ENCODE peak calls at places on chromosomes 13 and 19, in seven cellular contexts. D is neural progenitor cell, T is kidney, K is dorsolateral prefrontal cortex, X is keratinocyte, Y is psoas muscle, P is IMR-90. O is an unnamed sample.

GRCh38 chr13:28492527-28493367 is 2.2 kb downstream of the FLT1 start:
- DNase-seq in P (no peak), X (no peak), D (peak; percentile 46), Y (no peak), T (no peak), K (no peak), O (no peak)

GRCh38 chr19:5926641-5927438 is 12.8 kb downstream of the CAPS start:
- DNase-seq in D (no peak), P (no peak), Y (peak; percentile 51), K (no peak), T (no peak), X (no peak), O (peak; percentile 85)

GRCh38 chr13:43805681-43806128 is 18.9 kb upstream of the ENOX1 start:
- DNase-seq in Y (no peak), D (no peak), P (peak; percentile 25), K (no peak), T (no peak), X (no peak), O (no peak)

GRCh38 chr19:32287811-32288227 is 57.6 kb upstream of the ZNF507 start:
- DNase-seq in T (peak; percentile 77), P (peak; percentile 61), X (no peak), D (peak; percentile 85), K (peak; percentile 36), Y (peak; percentile 67), O (peak; percentile 75)

GRCh38 chr19:48627211-48627864 is 8.0 kb downstream of the SPHK2 start:
- DNase-seq in X (no peak), Y (no peak), D (no peak), P (no peak), T (peak; percentile 79), K (no peak), O (no peak)

GRCh38 chr19:40921005-40921897 is 39.2 kb upstream of the CYP2A7 start:
- DNase-seq in X (no peak), P (no peak), K (no peak), T (no peak), D (no peak), Y (no peak), O (no peak)

GRCh38 chr19:17309198-17309961 is at the start of gene DDA1:
- DNase-seq in K (peak; percentile 99), T (peak; percentile 99), P (peak; percentile 100), X (peak; percentile 99), D (peak; percentile 100), Y (peak; percentile 99), O (peak; percentile 100)

GRCh38 chr13:69935043-69935442 is 172.6 kb upstream of the ATXN8OS start:
- DNase-seq in P (no peak), Y (no peak), D (no peak), X (no peak), T (no peak), K (no peak), O (no peak)

GRCh38 chr13:89401209-89401810 is 1730.1 kb downstream of the SLITRK5 start:
- DNase-seq in D (no peak), X (no peak), P (peak; percentile 73), K (no peak), Y (no peak), T (no peak), O (no peak)

GRCh38 chr19:45960595-45961235 is 12.9 kb downstream of the NOVA2 start:
- DNase-seq in T (no peak), K (peak; percentile 42), Y (no peak), X (no peak), P (no peak), D (peak; percentile 68), O (no peak)

GRCh38 chr13:73782781-73783180 is 351.4 kb downstream of the KLF12 start:
- DNase-seq in Y (no peak), D (peak; percentile 7), P (peak; percentile 78), T (no peak), K (no peak), X (no peak), O (no peak)

GRCh38 chr19:36152061-36152885 is at the start of gene COX7A1:
- DNase-seq in Y (peak; percentile 86), T (peak; percentile 90), P (no peak), X (no peak), K (peak; percentile 51), D (no peak), O (peak; percentile 85)
- H3K4me3 ChIP-seq in Y (peak within 1 kb of the TSS; percentile 89), T (peak within 1 kb of the TSS; percentile 69), P (peak within 1 kb of the TSS; percentile 1), X (peak within 1 kb of the TSS; percentile 1), K (peak within 1 kb of the TSS; percentile 61), D (no peak within 1 kb of the TSS), O (peak within 1 kb of the TSS; percentile 53)

GRCh38 chr13:32039056-32039455 is 7.5 kb downstream of the FRY start:
- DNase-seq in T (no peak), Y (no peak), X (no peak), K (no peak), P (peak; percentile 13), D (no peak), O (no peak)
- H3K27ac ChIP-seq in T (no peak overlapping the region), Y (no peak overlapping the region), X (no peak overlapping the region), K (no peak overlapping the region), P (peak overlapping the region; percentile 47), D (no peak overlapping the region), O (no peak overlapping the region)

GRCh38 chr13:99425485-99426341 is 75.6 kb upstream of the TM9SF2 start:
- DNase-seq in Y (no peak), X (no peak), P (no peak), D (no peak), T (no peak), K (no peak), O (no peak)
- H3K4me3 ChIP-seq in Y (no peak overlapping the region), X (no peak overlapping the region), P (no peak overlapping the region), D (no peak overlapping the region), T (no peak overlapping the region), K (no peak overlapping the region), O (no peak overlapping the region)

GRCh38 chr19:35740423-35741215 is 1.6 kb downstream of the IGFLR1 start:
- DNase-seq in P (peak; percentile 93), Y (peak; percentile 99), D (peak; percentile 99), K (peak; percentile 99), T (peak; percentile 100), X (peak; percentile 70), O (peak; percentile 99)

GRCh38 chr19:35740108-35740422 is 2.2 kb downstream of the IGFLR1 start:
- DNase-seq in K (no peak), D (peak; percentile 25), P (no peak), T (no peak), X (no peak), Y (no peak), O (no peak)

GRCh38 chr19:35738887-35739229 is 3.4 kb downstream of the IGFLR1 start:
- DNase-seq in Y (no peak), D (no peak), X (no peak), K (no peak), P (no peak), T (no peak), O (no peak)

GRCh38 chr19:35738021-35738886 is 4.0 kb downstream of the IGFLR1 start:
- DNase-seq in D (no peak), P (no peak), K (no peak), X (no peak), Y (no peak), T (peak; percentile 78), O (no peak)

DNA sequence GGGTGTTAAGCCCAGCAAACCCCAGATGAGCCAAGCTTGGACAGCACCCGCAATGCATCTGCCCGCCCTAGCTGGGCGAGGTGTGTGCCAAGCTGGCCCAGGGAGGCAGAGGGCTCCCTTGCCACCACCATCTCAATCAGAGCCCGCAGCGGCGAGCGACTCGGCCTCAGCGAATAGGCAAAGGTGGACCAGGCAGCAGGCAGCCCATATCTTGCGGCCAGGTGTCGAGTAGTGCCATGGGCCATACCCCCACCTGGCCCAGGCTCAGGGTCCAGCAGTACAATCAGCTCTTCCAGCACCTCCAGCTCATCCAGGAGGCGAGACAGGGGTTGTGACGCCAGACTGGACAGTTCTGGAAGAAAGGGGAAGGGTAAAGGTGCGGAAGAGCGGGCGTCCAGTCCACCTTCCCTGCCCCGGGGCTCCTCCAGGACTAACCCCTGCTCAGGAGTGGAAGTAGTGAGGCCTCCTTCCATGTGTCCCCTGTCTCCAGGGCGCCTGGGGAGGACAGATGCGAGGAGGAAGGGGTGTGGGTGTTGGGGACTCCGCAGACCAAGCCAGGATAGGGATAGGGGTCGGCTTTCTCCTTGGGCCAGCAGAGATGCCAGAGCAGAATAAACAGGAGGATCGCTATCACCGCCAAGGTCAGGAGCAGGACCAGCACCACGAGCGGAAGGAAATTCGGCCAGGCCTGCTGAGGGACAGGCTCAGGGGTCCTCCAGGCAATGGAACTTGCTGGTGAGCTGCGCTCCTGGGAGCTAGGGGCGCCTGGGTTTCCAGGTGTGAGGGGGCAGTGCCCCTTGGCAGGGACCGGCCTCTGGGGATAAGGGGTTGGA is 2.8 kb downstream of the IGFLR1 start:
- DNase-seq in T (peak; percentile 82), D (no peak), X (no peak), Y (no peak), P (no peak), K (no peak), O (no peak)
- H3K27ac ChIP-seq in T (peak overlapping the region; percentile 88), D (no peak overlapping the region), X (no peak overlapping the region), Y (peak overlapping the region; percentile 69), P (no peak overlapping the region), K (peak overlapping the region; percentile 94), O (peak overlapping the region; percentile 79)

DNA sequence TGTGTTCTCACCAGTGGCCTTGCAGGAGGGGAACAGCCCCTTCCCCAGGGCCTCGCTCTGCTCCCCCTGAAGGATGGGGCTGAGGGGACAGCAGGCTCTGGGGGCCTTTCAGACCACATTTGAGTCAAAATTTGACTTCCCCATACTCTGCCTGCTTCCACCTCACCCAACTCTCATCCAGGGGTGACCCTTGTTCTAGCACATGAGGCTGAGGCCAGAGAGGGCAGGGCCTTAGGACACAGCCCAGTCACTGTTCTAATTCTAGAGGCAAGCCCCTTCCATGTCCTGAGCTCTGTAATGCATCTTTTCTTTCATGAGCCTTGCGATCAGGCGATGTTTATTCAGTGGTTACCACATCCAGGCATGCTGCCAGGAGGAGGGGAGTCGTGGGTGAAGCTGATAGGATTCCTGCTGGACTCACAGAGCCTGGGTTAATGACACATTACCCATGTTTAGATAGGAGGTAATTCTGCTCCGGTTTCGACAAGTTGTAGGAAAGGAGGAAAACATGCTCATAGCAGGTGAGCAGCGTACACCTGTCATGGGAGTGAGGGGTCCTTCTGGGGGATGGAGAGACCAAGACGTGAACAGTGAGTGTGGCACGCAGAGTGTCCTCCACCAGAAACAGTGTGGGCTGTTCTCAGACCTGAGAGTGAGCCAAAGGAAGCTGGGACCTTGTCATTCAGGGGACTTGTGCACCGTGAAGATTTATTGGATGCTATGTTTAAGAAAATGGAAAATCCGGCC is 9.3 kb downstream of the RPS9 start:
- DNase-seq in Y (peak; percentile 90), T (peak; percentile 95), P (peak; percentile 98), D (no peak), X (no peak), K (peak; percentile 80), O (peak; percentile 79)
- H3K4me3 ChIP-seq in Y (no peak overlapping the region), T (no peak overlapping the region), P (no peak overlapping the region), D (no peak overlapping the region), X (no peak overlapping the region), K (peak overlapping the region; percentile 33), O (no peak overlapping the region)